ENCODE peak calls at places on chromosomes 4 and X, in four cellular contexts. Q is psoas muscle, E is foreskin fibroblast, H is choroid plexus epithelial cell. D is an unnamed sample.

GRCh38 chrX:67544281-67544680 is 460 bp downstream of the AR start:
- DNase-seq in E (no peak), H (no peak), Q (peak), D (no peak)

GRCh38 chr4:30833206-30833605 is 113.0 kb downstream of the PCDH7 start:
- DNase-seq in Q (no peak), E (no peak), H (no peak), D (no peak)

GRCh38 chrX:72367524-72367923 is 61.8 kb upstream of the CITED1 start:
- DNase-seq in H (no peak), Q (no peak), E (no peak), D (no peak)

GRCh38 chr4:55183926-55184599 is 58.7 kb upstream of the KDR start:
- DNase-seq in E (peak), H (peak), Q (no peak), D (no peak)

GRCh38 chr4:74659576-74660411 is 134.5 kb downstream of the BTC start:
- DNase-seq in Q (no peak), H (peak), E (peak), D (no peak)

GRCh38 chrX:136953867-136954787 is 73.6 kb upstream of the RBMX start:
- DNase-seq in E (peak), Q (peak), H (peak), D (no peak)

GRCh38 chrX:116781926-116782325 is 319.1 kb upstream of the CT83 start:
- DNase-seq in E (no peak), Q (peak), H (no peak), D (no peak)

GRCh38 chr4:185576314-185576713 is 41.0 kb upstream of the PDLIM3 start:
- DNase-seq in E (no peak), Q (no peak), H (no peak), D (no peak)

GRCh38 chrX:120625366-120625765 is 4.5 kb downstream of the C1GALT1C1 start:
- DNase-seq in H (no peak), E (peak), Q (no peak), D (no peak)

GRCh38 chr4:154032914-154033313 is 244.0 kb upstream of the SFRP2 start:
- DNase-seq in Q (no peak), H (no peak), E (no peak), D (no peak)

GRCh38 chr4:174815282-174815681 is 13.8 kb downstream of the GLRA3 start:
- DNase-seq in Q (no peak), H (no peak), E (no peak), D (no peak)

GRCh38 chr4:55395529-55396304 is at the start of gene TMEM165:
- DNase-seq in Q (peak), E (peak), H (peak), D (peak)

GRCh38 chr4:80875642-80876041 is 154.9 kb upstream of the BMP3 start:
- DNase-seq in H (no peak), E (no peak), Q (no peak), D (no peak)

GRCh38 chrX:135003876-135004623 is 13.3 kb downstream of the SMIM10 start:
- DNase-seq in Q (peak), E (peak), H (peak), D (peak)

GRCh38 chr4:7034262-7035081 is 8.7 kb upstream of the TADA2B start:
- DNase-seq in H (peak), Q (no peak), E (no peak), D (no peak)

GRCh38 chr4:185624248-185624568 is 88.9 kb upstream of the PDLIM3 start:
- DNase-seq in H (no peak), Q (no peak), E (no peak), D (no peak)

GRCh38 chrX:42535233-42535632 is 242.7 kb downstream of the PPP1R2C start:
- DNase-seq in E (no peak), Q (no peak), H (no peak), D (no peak)

GRCh38 chrX:1784773-1785172 is 169.9 kb downstream of the ASMT start:
- DNase-seq in E (no peak), Q (no peak), H (no peak), D (no peak)

GRCh38 chr4:144480068-144480467 is 165.9 kb upstream of the HHIP start:
- DNase-seq in H (no peak), Q (no peak), E (no peak), D (no peak)

GRCh38 chr4:288891-289290 is 16.4 kb downstream of the ZNF732 start:
- DNase-seq in H (peak), E (no peak), Q (no peak), D (no peak)

GRCh38 chrX:101409043-101409442 is 1.0 kb downstream of the HNRNPH2 start:
- DNase-seq in H (no peak), Q (no peak), E (no peak), D (no peak)

GRCh38 chr4:173958445-173958844 is 325.0 kb downstream of the FBXO8 start:
- DNase-seq in E (no peak), H (peak), Q (no peak), D (no peak)

GRCh38 chr4:107843394-107843793 is 18.7 kb downstream of the SGMS2 start:
- DNase-seq in Q (no peak), H (no peak), E (no peak), D (no peak)

GRCh38 chrX:39163585-39163984 is 362.3 kb downstream of the MID1IP1 start:
- DNase-seq in Q (no peak), E (no peak), H (no peak), D (no peak)

GRCh38 chr4:21982087-21982486 is 33.5 kb upstream of the KCNIP4 start:
- DNase-seq in Q (no peak), E (no peak), H (no peak), D (no peak)

GRCh38 chr4:26308573-26308972 is 12.2 kb upstream of the RBPJ start:
- DNase-seq in H (no peak), Q (no peak), E (no peak), D (no peak)

GRCh38 chr4:5654791-5655190 is 53.6 kb downstream of the EVC2 start:
- DNase-seq in Q (no peak), E (no peak), H (no peak), D (no peak)

GRCh38 chr4:127141857-127142256 is 490.9 kb upstream of the INTU start:
- DNase-seq in E (peak), H (peak), Q (no peak), D (no peak)

GRCh38 chr4:101987623-101988243 is 197.2 kb downstream of the BANK1 start:
- DNase-seq in Q (no peak), H (no peak), E (no peak), D (no peak)

GRCh38 chr4:105182211-105182610 is 35.5 kb downstream of the TET2 start:
- DNase-seq in H (no peak), E (no peak), Q (no peak), D (no peak)

GRCh38 chrX:120642871-120643270 is 13.0 kb upstream of the C1GALT1C1 start:
- DNase-seq in H (no peak), E (no peak), Q (no peak), D (no peak)

GRCh38 chr4:82388405-82388804 is 14.6 kb upstream of the HNRNPD start:
- DNase-seq in E (no peak), H (no peak), Q (no peak), D (no peak)

GRCh38 chr4:96103086-96103485 is 263.2 kb downstream of the PDHA2 start:
- DNase-seq in E (no peak), H (peak), Q (no peak), D (no peak)

GRCh38 chrX:79413009-79413408 is 45.9 kb upstream of the ITM2A start:
- DNase-seq in H (peak), E (peak), Q (no peak), D (no peak)

GRCh38 chrX:41984628-41985027 is 61.3 kb upstream of the CASK start:
- DNase-seq in Q (no peak), E (peak), H (no peak), D (no peak)

GRCh38 chr4:54085284-54085683 is 14.7 kb upstream of the GSX2 start:
- DNase-seq in E (peak), H (peak), Q (peak), D (no peak)

GRCh38 chrX:154653048-154653401 is 354 bp downstream of the CTAG2 start:
- DNase-seq in E (no peak), H (no peak), Q (no peak), D (no peak)

GRCh38 chrX:150692837-150693781 is at the start of gene MTMR1:
- DNase-seq in Q (peak), E (no peak), H (no peak), D (no peak)

GRCh38 chrX:28582494-28582893 is 4.8 kb upstream of the IL1RAPL1 start:
- DNase-seq in Q (no peak), H (no peak), E (no peak), D (no peak)

GRCh38 chr4:44771789-44772188 is 45.4 kb upstream of the GNPDA2 start:
- DNase-seq in E (no peak), Q (no peak), H (no peak), D (no peak)
- TF ChIP-seq CTCF in E (no peak), Q (no peak), H (no peak), D (no peak)

DNA sequence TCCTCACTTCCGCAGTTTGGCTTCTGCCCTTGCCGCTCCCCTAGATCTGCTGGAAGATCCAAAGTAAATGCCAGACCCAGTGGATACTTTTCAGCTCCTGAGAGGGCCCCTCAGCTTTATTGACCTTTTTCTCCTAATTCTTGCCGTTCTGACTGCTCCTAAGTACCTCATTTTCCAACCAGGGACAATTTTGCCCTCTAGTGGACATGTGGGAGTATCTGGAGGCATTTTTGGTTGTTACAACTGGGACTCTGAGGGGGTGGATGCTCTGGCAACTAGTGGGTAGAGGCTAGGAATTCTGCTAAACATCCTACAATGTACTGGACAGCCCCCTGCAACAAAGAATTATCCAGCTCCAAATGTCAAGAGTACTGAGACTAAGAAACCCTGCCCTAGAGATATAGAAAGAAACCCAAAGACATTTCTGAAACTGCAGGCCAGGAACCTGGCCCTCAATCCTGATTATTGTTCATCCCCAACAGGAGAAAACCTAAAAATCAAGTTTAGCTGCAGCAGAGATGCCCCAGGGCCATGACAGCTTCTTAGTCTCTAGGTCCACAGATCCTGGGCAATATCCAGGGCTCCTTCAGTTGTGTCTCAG is 3.4 kb downstream of the TEX13B start:
- DNase-seq in Q (no peak), E (peak), H (peak), D (no peak)
- TF ChIP-seq CTCF in Q (peak), E (peak), H (peak), D (peak)

DNA sequence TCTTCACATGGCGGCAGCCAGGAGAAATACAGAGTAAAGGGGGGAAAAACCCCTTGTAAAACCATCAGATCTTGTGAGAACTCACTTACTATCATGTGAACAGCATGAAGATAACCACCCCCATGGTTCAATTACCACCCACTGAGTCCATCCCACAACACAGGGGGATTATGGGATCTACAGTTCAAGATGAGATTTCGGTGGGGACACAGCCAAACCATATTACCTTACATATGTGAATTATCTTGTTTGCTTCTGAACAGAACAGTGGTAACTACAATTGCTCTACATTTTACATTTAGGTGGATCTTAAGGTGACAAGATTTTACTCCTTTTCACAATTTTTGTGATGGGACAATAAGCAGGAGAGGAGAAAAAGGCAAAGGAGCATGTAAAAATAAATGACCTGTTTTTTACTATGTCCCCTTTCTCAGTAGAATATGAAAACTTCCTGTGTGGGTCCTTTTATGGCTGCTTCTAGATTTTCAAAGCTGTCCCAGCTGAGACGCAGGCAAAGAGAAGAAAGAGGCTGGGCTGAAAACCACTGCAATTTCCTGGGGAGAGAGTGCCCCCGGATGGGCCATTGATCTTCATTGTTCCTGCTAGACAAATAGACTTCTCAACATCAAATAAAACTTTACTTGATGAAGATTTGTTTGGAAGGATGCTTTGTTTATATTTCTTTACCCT is 45.9 kb upstream of the PGM2 start:
- DNase-seq in Q (no peak), H (peak), E (no peak), D (no peak)
- TF ChIP-seq CTCF in Q (no peak), H (peak), E (peak), D (no peak)

DNA sequence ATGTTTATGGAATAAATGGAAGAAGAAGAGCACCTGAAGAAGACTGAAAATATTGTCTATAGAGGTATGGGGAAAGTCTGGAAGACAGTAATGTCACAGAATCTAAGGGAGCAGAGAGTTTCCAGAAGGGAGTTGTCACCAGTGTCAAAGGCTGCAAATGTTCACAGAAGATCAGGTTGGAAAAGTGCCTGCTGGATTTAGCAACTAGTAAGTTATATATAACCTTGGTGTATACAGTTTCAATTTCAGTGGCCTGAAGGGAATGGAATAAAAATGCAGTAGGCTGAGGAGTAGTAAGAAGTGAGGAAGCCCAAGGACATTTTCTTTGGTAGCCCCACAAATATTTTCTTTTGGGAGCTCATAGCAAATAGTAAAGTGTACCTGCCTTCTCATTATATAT is 107.2 kb downstream of the SATL1 start:
- DNase-seq in H (no peak), E (no peak), Q (no peak), D (no peak)
- TF ChIP-seq CTCF in H (no peak), E (no peak), Q (no peak), D (no peak)

GRCh38 chr4:110042540-110043517 is 130.1 kb downstream of the EGF start:
- DNase-seq in Q (no peak), H (peak), E (no peak), D (no peak)

GRCh38 chr4:110049951-110050925 is 137.6 kb downstream of the EGF start:
- DNase-seq in Q (no peak), E (peak), H (peak), D (no peak)

GRCh38 chr4:110041742-110042141 is 129.1 kb downstream of the EGF start:
- DNase-seq in H (no peak), Q (no peak), E (no peak), D (no peak)

GRCh38 chr4:110046588-110047049 is 133.9 kb downstream of the EGF start:
- DNase-seq in Q (no peak), E (peak), H (peak), D (no peak)
- TF ChIP-seq CTCF in Q (no peak), E (no peak), H (no peak), D (no peak)

GRCh38 chrX:40543661-40544328 is 37.0 kb upstream of the ATP6AP2 start:
- DNase-seq in Q (no peak), E (peak), H (peak), D (no peak)
- TF ChIP-seq CTCF in Q (peak), E (peak), H (peak), D (peak)

GRCh38 chrX:108699368-108699767 is 37.0 kb downstream of the IRS4 start:
- DNase-seq in H (peak), E (peak), Q (no peak), D (no peak)
- TF ChIP-seq CTCF in H (peak), E (no peak), Q (peak), D (peak)

GRCh38 chr4:103207673-103208072 is 9.5 kb upstream of the CENPE start:
- DNase-seq in H (no peak), E (no peak), Q (no peak), D (no peak)
- TF ChIP-seq CTCF in H (no peak), E (no peak), Q (no peak), D (no peak)

D was measured in type B pancreatic cell.